ENCODE peak calls at places on chromosomes 11 and 22, in five cellular contexts. F is thoracic aorta, X is MG63, H is body of pancreas, C is right lobe of liver. U is an unnamed sample.

GRCh38 chr11:1119282-1120146 is 38.2 kb upstream of the MUC5AC start:
- DNase-seq in F (no peak), X (no peak), H (peak; percentile 6), C (peak; percentile 39), U (no peak)

GRCh38 chr11:81270686-81271085 is 1463.0 kb downstream of the FAM181B start:
- DNase-seq in F (no peak), X (no peak), H (no peak), C (no peak), U (no peak)

GRCh38 chr11:42552786-42553185 is 759.0 kb upstream of the API5 start:
- DNase-seq in F (no peak), X (peak; percentile 61), H (no peak), C (no peak), U (no peak)

GRCh38 chr22:24450600-24450999 is 23.2 kb downstream of the ADORA2A start:
- DNase-seq in F (no peak), X (no peak), H (no peak), C (no peak), U (no peak)

GRCh38 chr22:36977947-36978660 is 41.1 kb downstream of the TST start:
- DNase-seq in F (peak; percentile 73), X (peak; percentile 80), H (peak; percentile 91), C (peak; percentile 92), U (peak; percentile 76)

GRCh38 chr11:116614306-116615210 is 158.2 kb downstream of the BUD13 start:
- DNase-seq in F (no peak), X (no peak), H (no peak), C (peak; percentile 25), U (no peak)

GRCh38 chr11:62682518-62682917 is 3.6 kb upstream of the UBXN1 start:
- DNase-seq in F (no peak), X (no peak), H (no peak), C (no peak), U (no peak)

GRCh38 chr11:121754603-121755002 is 301.8 kb upstream of the SORL1-AS1 start:
- DNase-seq in F (no peak), X (no peak), H (no peak), C (no peak), U (no peak)

GRCh38 chr22:44995715-44996114 is 14.1 kb downstream of the PHF21B start:
- DNase-seq in F (no peak), X (no peak), H (no peak), C (no peak), U (no peak)

GRCh38 chr11:119445850-119446249 is 22.9 kb upstream of the THY1 start:
- DNase-seq in F (no peak), X (no peak), H (no peak), C (no peak), U (no peak)

GRCh38 chr11:116515666-116516184 is 257.1 kb downstream of the BUD13 start:
- DNase-seq in F (no peak), X (no peak), H (no peak), C (peak; percentile 52), U (no peak)

GRCh38 chr11:14418801-14419417 is 59.9 kb upstream of the RRAS2 start:
- DNase-seq in F (no peak), X (no peak), H (no peak), C (no peak), U (no peak)

GRCh38 chr11:27471588-27472397 is 797 bp downstream of the LGR4 start:
- DNase-seq in F (no peak), X (peak; percentile 25), H (peak; percentile 64), C (peak; percentile 58), U (peak; percentile 43)

GRCh38 chr11:116412118-116412889 is 360.5 kb downstream of the BUD13 start:
- DNase-seq in F (no peak), X (no peak), H (no peak), C (peak; percentile 64), U (no peak)

GRCh38 chr11:26286472-26287066 is 45.4 kb upstream of the ANO3 start:
- DNase-seq in F (no peak), X (peak; percentile 19), H (no peak), C (no peak), U (no peak)

GRCh38 chr11:118241191-118242098 is 10.7 kb downstream of the MPZL3 start:
- DNase-seq in F (no peak), X (no peak), H (peak; percentile 33), C (no peak), U (peak; percentile 62)

GRCh38 chr22:24977370-24978230 is 25.1 kb downstream of the KIAA1671 start:
- DNase-seq in F (no peak), X (peak; percentile 86), H (no peak), C (peak; percentile 73), U (no peak)

GRCh38 chr11:109668973-109669634 is 247.1 kb downstream of the C11orf87 start:
- DNase-seq in F (no peak), X (no peak), H (no peak), C (no peak), U (no peak)

GRCh38 chr11:27087425-27087824 is 46.8 kb downstream of the BBOX1 start:
- DNase-seq in F (no peak), X (peak; percentile 35), H (no peak), C (no peak), U (no peak)

GRCh38 chr11:96964661-96965060 is 574.8 kb downstream of the JRKL start:
- DNase-seq in F (no peak), X (no peak), H (no peak), C (no peak), U (no peak)

GRCh38 chr22:38649841-38650522 is 6.2 kb downstream of the FAM227A start:
- DNase-seq in F (no peak), X (no peak), H (no peak), C (no peak), U (no peak)

GRCh38 chr22:22911327-22912134 is 23.9 kb downstream of the IGLL5 start:
- DNase-seq in F (no peak), X (no peak), H (no peak), C (no peak), U (no peak)

GRCh38 chr11:131954146-131954545 is 583.7 kb downstream of the NTM start:
- DNase-seq in F (no peak), X (no peak), H (no peak), C (no peak), U (no peak)

GRCh38 chr22:27970596-27971220 is 51.7 kb upstream of the PITPNB start:
- DNase-seq in F (no peak), X (no peak), H (no peak), C (no peak), U (no peak)

GRCh38 chr11:118612378-118612777 is 5.0 kb downstream of the PHLDB1 start:
- DNase-seq in F (no peak), X (no peak), H (no peak), C (peak; percentile 51), U (no peak)

GRCh38 chr11:61679893-61680621 is at the start of gene DAGLA:
- DNase-seq in F (no peak), X (peak; percentile 58), H (peak; percentile 79), C (peak; percentile 67), U (peak; percentile 61)

GRCh38 chr11:107834995-107835394 is 23.6 kb downstream of the SLC35F2 start:
- DNase-seq in F (no peak), X (no peak), H (no peak), C (no peak), U (no peak)

GRCh38 chr11:65362320-65362931 is 7.9 kb downstream of the TIGD3 start:
- DNase-seq in F (no peak), X (no peak), H (no peak), C (no peak), U (peak; percentile 76)

GRCh38 chr11:126282361-126282741 is 542 bp upstream of the TIRAP start:
- DNase-seq in F (no peak), X (peak; percentile 34), H (peak; percentile 41), C (peak; percentile 63), U (peak; percentile 34)

GRCh38 chr11:2707736-2708135 is 7.9 kb upstream of the KCNQ1OT1 start:
- DNase-seq in F (no peak), X (no peak), H (no peak), C (no peak), U (no peak)

GRCh38 chr11:2709429-2709828 is 9.6 kb upstream of the KCNQ1OT1 start:
- DNase-seq in F (no peak), X (no peak), H (no peak), C (no peak), U (no peak)

GRCh38 chr11:2708151-2708581 is 8.4 kb upstream of the KCNQ1OT1 start:
- DNase-seq in F (no peak), X (no peak), H (no peak), C (no peak), U (no peak)

GRCh38 chr11:2711161-2711560 is 11.4 kb upstream of the KCNQ1OT1 start:
- DNase-seq in F (no peak), X (no peak), H (no peak), C (no peak), U (no peak)

GRCh38 chr11:2708757-2709281 is 9.0 kb upstream of the KCNQ1OT1 start:
- DNase-seq in F (no peak), X (no peak), H (no peak), C (no peak), U (no peak)
- H3K4me3 ChIP-seq in F (peak overlapping the region; percentile 61), X (no peak overlapping the region), H (no peak overlapping the region), C (no peak overlapping the region), U (no peak overlapping the region)

DNA sequence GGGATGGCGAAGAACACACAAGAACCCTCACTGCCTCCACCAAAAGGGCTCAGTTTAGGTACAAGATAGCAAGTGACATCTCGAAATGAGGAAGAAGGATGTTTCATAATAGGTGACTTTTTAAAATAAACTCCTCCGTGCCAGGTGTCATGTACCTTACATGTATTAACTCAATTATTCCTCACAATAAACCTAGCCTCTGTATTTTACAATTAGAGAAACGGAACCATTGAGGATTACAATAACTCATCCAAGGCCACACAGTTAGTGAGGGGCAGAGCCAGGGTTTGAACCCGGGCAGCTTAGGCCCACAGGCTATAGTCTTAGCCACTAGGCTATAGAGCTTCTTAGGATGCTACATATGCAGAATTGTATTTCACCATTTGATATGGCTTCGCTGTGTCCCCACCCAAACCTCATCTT is 965 bp upstream of the PAMR1 start:
- DNase-seq in F (no peak), X (peak; percentile 30), H (no peak), C (no peak), U (peak; percentile 6)
- H3K4me3 ChIP-seq in F (no peak overlapping the region), X (no peak overlapping the region), H (no peak overlapping the region), C (no peak overlapping the region), U (no peak overlapping the region)

DNA sequence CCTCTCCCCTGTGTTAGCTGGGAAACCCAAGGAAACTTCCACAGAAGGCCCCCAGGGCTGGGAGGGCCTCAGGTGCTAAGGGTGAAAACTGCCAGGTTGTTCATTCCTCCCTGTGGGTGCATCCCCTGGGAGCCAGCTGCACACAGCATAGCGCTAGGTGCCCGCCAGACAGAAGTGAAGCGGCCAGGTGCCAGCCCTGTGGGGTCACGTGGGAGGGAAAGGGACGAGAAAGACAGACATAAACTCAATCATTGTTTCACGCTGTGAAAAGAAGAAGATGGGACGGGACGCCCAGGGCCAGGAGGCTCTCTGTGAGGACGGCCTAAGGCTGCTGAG is 31.6 kb upstream of the HMOX1 start:
- DNase-seq in F (no peak), X (no peak), H (no peak), C (peak; percentile 59), U (no peak)
- H3K4me3 ChIP-seq in F (no peak overlapping the region), X (no peak overlapping the region), H (no peak overlapping the region), C (no peak overlapping the region), U (no peak overlapping the region)

GRCh38 chr22:40651057-40651456 is 14.5 kb upstream of the MRTFA start:
- DNase-seq in F (no peak), X (no peak), H (no peak), C (no peak), U (no peak)
- H3K4me3 ChIP-seq in F (peak overlapping the region; percentile 80), X (peak overlapping the region; percentile 43), H (no peak overlapping the region), C (no peak overlapping the region), U (no peak overlapping the region)